ENCODE peak calls at places on chromosomes 6 and 20, in seven cellular contexts. N, C, R, F, O, P and E are unnamed samples. For H3K27me3 and H3K4me1, the result is how much of the 10 kb centered on the place peaks cover.

GRCh38 chr20:38196592-38196991 is 31.5 kb upstream of the TGM2 start:
- DNase-seq in C (peak), O (peak), R (peak), F (peak), N (no peak), P (peak), E (peak)

GRCh38 chr6:64050586-64050985 is 415.0 kb downstream of the PHF3 start:
- DNase-seq in O (no peak), F (no peak), N (peak), C (no peak), R (no peak), P (no peak), E (no peak)

GRCh38 chr6:149881066-149881766 is 16.7 kb downstream of the RAET1E start:
- DNase-seq in N (no peak), F (no peak), P (no peak), R (no peak), C (no peak), O (no peak), E (no peak)

GRCh38 chr6:29702519-29703103 is 20.6 kb upstream of the HLA-F start:
- DNase-seq in C (peak), R (peak), P (no peak), F (no peak), N (peak), O (peak), E (peak)

GRCh38 chr20:1401431-1401907 is 8.6 kb upstream of the FKBP1A start:
- DNase-seq in N (no peak), R (no peak), F (no peak), O (no peak), C (no peak), P (no peak), E (no peak)

GRCh38 chr6:112245511-112246203 is 8.7 kb downstream of the LAMA4 start:
- DNase-seq in F (no peak), R (no peak), O (no peak), C (no peak), N (no peak), P (no peak), E (no peak)

GRCh38 chr6:120869397-120869796 is 464.9 kb downstream of the TBC1D32 start:
- DNase-seq in P (no peak), F (no peak), R (no peak), N (no peak), C (peak), O (no peak), E (no peak)

GRCh38 chr6:36349240-36349639 is 12.6 kb upstream of the BNIP5 start:
- DNase-seq in R (no peak), O (no peak), C (no peak), F (no peak), N (no peak), P (no peak), E (no peak)

GRCh38 chr6:106194949-106195919 is 109.1 kb downstream of the PRDM1 start:
- DNase-seq in R (no peak), N (peak), C (no peak), F (no peak), O (no peak), P (no peak), E (no peak)

GRCh38 chr6:157203312-157203744 is 120.0 kb downstream of the TMEM242 start:
- DNase-seq in O (no peak), R (no peak), N (no peak), P (no peak), F (no peak), C (no peak), E (no peak)

GRCh38 chr20:35630636-35631035 is 15.0 kb downstream of the SPAG4 start:
- DNase-seq in R (no peak), N (no peak), C (no peak), P (no peak), F (no peak), O (no peak), E (no peak)

GRCh38 chr6:85096976-85097375 is 332.6 kb upstream of the TBX18 start:
- DNase-seq in P (no peak), F (no peak), N (no peak), O (no peak), R (no peak), C (no peak), E (no peak)

GRCh38 chr6:165705941-165706340 is 42.9 kb upstream of the PDE10A start:
- DNase-seq in R (no peak), P (no peak), F (no peak), O (no peak), C (no peak), N (no peak), E (no peak)

GRCh38 chr20:38825901-38826625 is 20.6 kb downstream of the PPP1R16B start:
- DNase-seq in F (no peak), N (peak), R (no peak), C (peak), P (no peak), O (no peak), E (no peak)

GRCh38 chr20:2054911-2055310 is 46.7 kb upstream of the STK35 start:
- DNase-seq in C (no peak), N (no peak), F (no peak), O (no peak), R (no peak), P (no peak), E (no peak)

GRCh38 chr20:59972037-59972801 is 14.0 kb downstream of the CDH26 start:
- DNase-seq in C (no peak), R (no peak), P (no peak), O (no peak), F (no peak), N (no peak), E (no peak)

GRCh38 chr6:152954443-152954842 is 28.4 kb downstream of the FBXO5 start:
- DNase-seq in R (no peak), P (no peak), F (no peak), O (no peak), N (no peak), C (no peak), E (no peak)

GRCh38 chr6:28643017-28643740 is 117.5 kb downstream of the GPX5 start:
- DNase-seq in R (no peak), P (no peak), N (peak), C (peak), O (no peak), F (no peak), E (no peak)

GRCh38 chr6:109491207-109491938 is 8.4 kb upstream of the ZBTB24 start:
- DNase-seq in P (no peak), N (no peak), C (peak), O (no peak), R (no peak), F (no peak), E (no peak)

GRCh38 chr6:435442-436307 is 44.1 kb downstream of the IRF4 start:
- DNase-seq in P (peak), R (no peak), O (no peak), C (no peak), N (no peak), F (no peak), E (no peak)

GRCh38 chr20:33940701-33941100 is 53.0 kb upstream of the RALY start:
- DNase-seq in C (no peak), N (no peak), R (no peak), O (no peak), P (no peak), F (no peak), E (no peak)

GRCh38 chr6:101114703-101115102 is 233.6 kb upstream of the ASCC3 start:
- DNase-seq in C (peak), N (peak), P (no peak), R (no peak), O (no peak), F (no peak), E (no peak)

GRCh38 chr20:3042621-3043020 is 801 bp upstream of the GNRH2 start:
- DNase-seq in P (peak), R (peak), F (no peak), C (no peak), O (peak), N (no peak), E (peak)

GRCh38 chr6:89002523-89002922 is 39.1 kb upstream of the RNGTT start:
- DNase-seq in N (no peak), F (no peak), O (no peak), C (no peak), P (no peak), R (no peak), E (no peak)

GRCh38 chr6:134402372-134402984 is 84.6 kb upstream of the SGK1 start:
- DNase-seq in N (no peak), P (no peak), C (no peak), R (no peak), F (no peak), O (no peak), E (no peak)

GRCh38 chr6:64294034-64294433 is 658.4 kb downstream of the PHF3 start:
- DNase-seq in O (no peak), F (no peak), P (no peak), N (no peak), C (no peak), R (no peak), E (no peak)

GRCh38 chr6:110557226-110557625 is 80.8 kb upstream of the SLC22A16 start:
- DNase-seq in F (no peak), R (no peak), C (no peak), N (no peak), O (no peak), P (no peak), E (no peak)

GRCh38 chr20:21229163-21229562 is 74.0 kb upstream of the XRN2 start:
- DNase-seq in P (no peak), O (no peak), N (no peak), R (no peak), C (no peak), F (no peak), E (no peak)

GRCh38 chr20:41572010-41572572 is 46.1 kb downstream of the CHD6 start:
- DNase-seq in P (no peak), F (no peak), N (no peak), C (no peak), O (no peak), R (no peak), E (no peak)

GRCh38 chr6:148513145-148514071 is 170.8 kb downstream of the SASH1 start:
- DNase-seq in F (no peak), O (no peak), P (no peak), C (no peak), N (no peak), R (peak), E (no peak)
- H3K4me3 ChIP-seq in F (peak), O (peak), P (no peak), C (no peak), N (no peak), R (no peak), E (peak)

DNA sequence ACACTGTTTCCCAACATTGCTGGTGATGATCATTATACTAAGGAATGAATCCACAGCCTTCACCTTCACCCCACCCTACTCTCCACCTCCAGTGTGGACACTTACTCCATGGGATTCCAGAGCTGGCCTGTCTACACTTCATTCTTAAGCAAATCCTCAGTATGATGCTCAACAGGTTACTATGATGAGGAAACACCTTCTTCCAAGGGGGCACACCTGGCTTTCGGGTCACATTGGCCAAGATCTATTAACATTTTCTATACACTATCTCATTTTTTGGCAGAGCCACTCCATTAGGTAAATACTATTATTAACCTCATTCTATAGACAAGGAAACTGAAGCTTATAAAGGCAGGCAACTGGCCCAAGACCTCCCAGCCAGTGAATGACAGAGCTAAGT is 8.0 kb upstream of the EPPIN start:
- DNase-seq in C (no peak), F (no peak), R (no peak), N (no peak), P (no peak), O (no peak), E (no peak)
- H3K27me3 ChIP-seq in C (under half), F (under half), R (under half), N (under half), P (under half), O (under half), E (under half)

GRCh38 chr6:163531122-163531521 is 116.6 kb downstream of the QKI start:
- DNase-seq in C (no peak), N (no peak), F (no peak), R (no peak), O (no peak), P (no peak), E (no peak)

GRCh38 chr6:163532526-163533078 is 118.1 kb downstream of the QKI start:
- DNase-seq in P (no peak), O (no peak), C (no peak), F (no peak), N (no peak), R (no peak), E (no peak)

GRCh38 chr6:163536770-163537169 is 122.3 kb downstream of the QKI start:
- DNase-seq in F (no peak), C (no peak), O (no peak), N (peak), R (no peak), P (no peak), E (no peak)

GRCh38 chr6:163530406-163530805 is 115.9 kb downstream of the QKI start:
- DNase-seq in C (no peak), R (no peak), N (no peak), P (no peak), F (no peak), O (no peak), E (no peak)

GRCh38 chr6:163533443-163533842 is 118.9 kb downstream of the QKI start:
- DNase-seq in R (no peak), O (no peak), P (no peak), F (no peak), N (no peak), C (peak), E (no peak)
- H3K4me1 ChIP-seq in R (under half), O (half or more), P (half or more), F (half or more), N (under half), C (under half), E (under half)

DNA sequence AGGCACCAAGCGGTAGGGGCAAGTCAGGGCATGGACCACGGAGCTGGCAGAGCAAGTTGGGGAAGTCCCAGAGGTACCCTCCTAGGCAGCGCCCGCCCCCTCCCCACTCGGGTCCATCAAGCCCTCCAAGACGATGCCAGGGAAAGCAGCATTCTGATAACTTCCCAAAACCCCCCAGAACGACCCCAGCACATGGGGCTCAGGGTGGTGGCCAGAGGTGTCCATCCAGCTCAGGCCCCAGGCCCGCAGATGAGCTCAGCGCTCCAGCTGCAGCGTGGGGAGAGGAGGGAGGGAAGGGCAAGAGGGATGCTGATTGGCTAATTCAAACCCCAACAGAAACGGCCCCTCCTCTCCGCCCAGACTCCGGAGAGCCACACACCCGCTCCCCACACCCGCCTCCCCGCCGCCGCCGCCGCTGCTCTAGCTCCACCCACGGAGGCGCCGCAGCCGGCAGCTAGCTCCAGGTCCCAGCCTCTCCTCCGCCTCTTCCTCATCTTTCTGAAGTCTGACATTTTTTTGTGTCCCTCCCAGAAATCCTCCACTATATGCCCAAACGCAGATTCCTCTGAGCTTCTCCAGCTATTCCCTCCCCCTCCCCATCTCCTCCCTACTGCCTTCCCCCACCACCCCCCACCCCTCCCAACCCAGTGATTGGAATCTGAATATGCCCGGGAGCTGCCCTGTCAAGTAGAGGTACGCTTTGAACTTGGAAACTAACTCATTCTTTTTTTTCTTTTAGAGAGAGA is 40.3 kb upstream of the TLDC2 start:
- DNase-seq in N (peak), R (peak), F (peak), C (peak), P (peak), O (peak), E (peak)
- H3K4me3 ChIP-seq in N (peak), R (peak), F (no peak), C (no peak), P (no peak), O (peak), E (peak)

DNA sequence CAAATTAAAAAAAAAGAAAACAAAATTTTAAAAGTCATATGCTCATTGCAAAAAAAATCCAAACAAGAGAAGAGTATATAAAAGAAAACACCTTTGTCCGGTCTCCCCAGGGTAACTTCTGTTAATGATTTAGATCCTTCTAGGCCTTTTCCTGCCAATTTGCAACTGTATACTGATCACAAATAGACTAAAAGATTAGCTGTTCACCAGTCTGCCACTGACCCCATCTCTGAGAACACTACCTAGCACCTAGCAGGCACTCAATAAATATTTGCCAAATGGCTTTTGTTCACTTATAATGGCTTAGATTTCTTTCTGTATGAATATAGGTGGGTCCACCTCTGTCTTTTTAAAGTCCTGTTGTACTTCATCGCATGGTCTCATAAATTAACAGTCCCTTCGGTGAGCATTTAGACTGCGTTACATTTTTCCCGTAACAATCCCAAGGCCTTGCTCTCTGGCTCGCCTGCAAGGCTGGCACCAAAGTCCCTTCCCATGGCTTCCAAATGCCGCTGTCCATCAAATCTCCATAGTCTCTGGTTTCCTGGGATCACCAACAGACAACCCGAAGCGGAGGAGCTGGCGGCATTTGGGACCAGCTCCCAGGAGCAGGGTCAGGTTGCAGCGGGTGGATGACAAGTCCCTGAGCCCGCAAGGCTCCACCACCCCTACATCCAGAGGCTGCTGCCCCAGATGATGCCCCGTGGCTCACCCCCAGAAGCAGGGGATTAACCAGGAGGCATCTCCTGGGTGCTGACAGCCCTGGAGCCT is 11.8 kb downstream of the JPH2 start:
- DNase-seq in F (peak), P (no peak), C (no peak), O (no peak), N (no peak), R (peak), E (no peak)
- H3K27me3 ChIP-seq in F (under half), P (under half), C (under half), O (under half), N (under half), R (under half), E (under half)

GRCh38 chr6:118186676-118187567 is 279.9 kb downstream of the SLC35F1 start:
- DNase-seq in F (no peak), R (no peak), P (no peak), N (peak), C (no peak), O (no peak), E (no peak)

GRCh38 chr6:118188561-118188960 is 281.5 kb downstream of the SLC35F1 start:
- DNase-seq in F (no peak), R (no peak), O (no peak), N (no peak), P (no peak), C (no peak), E (no peak)

GRCh38 chr6:118187568-118188164 is 280.6 kb downstream of the SLC35F1 start:
- DNase-seq in N (peak), R (no peak), C (peak), F (no peak), O (no peak), P (no peak), E (no peak)
- H3K4me1 ChIP-seq in N (under half), R (under half), C (under half), F (under half), O (under half), P (under half), E (under half)